ENCODE peak calls at places on chromosomes 6 and 20, in seven cellular contexts. One of them, this sample, is unnamed.
A peak's percentile ranks its signal among the peaks of the same experiment; 100 is the strongest.

GRCh38 chr6:103875221-103875620 is 984.5 kb downstream of the HACE1 start:
- DNase-seq in K562: no peak
- DNase-seq in aorta: no peak
- DNase-seq in NCI-H2171 treated with DMSO at 0.1 percent for 48 hours: no peak
- DNase-seq in GM12865: no peak
- DNase-seq in effector memory CD4-positive, alpha-beta T cell: no peak
- DNase-seq in HCEC 1CT: no peak
- DNase-seq in this sample: no peak

GRCh38 chr20:38237381-38237780 is 23.2 kb downstream of the KIAA1755 start:
- DNase-seq in K562: no peak
- DNase-seq in aorta: no peak
- DNase-seq in NCI-H2171 treated with DMSO at 0.1 percent for 48 hours: no peak
- DNase-seq in GM12865: no peak
- DNase-seq in effector memory CD4-positive, alpha-beta T cell: no peak
- DNase-seq in HCEC 1CT: no peak
- DNase-seq in this sample: no peak

GRCh38 chr20:41300383-41300782 is 17.1 kb downstream of the ZHX3 start:
- DNase-seq in K562: no peak
- DNase-seq in aorta: no peak
- DNase-seq in NCI-H2171 treated with DMSO at 0.1 percent for 48 hours: no peak
- DNase-seq in GM12865: no peak
- DNase-seq in effector memory CD4-positive, alpha-beta T cell: no peak
- DNase-seq in HCEC 1CT: no peak
- DNase-seq in this sample: no peak

GRCh38 chr6:42226251-42227143 is 8.8 kb upstream of the MRPS10 start:
- DNase-seq in K562: no peak
- DNase-seq in aorta: no peak
- DNase-seq in NCI-H2171 treated with DMSO at 0.1 percent for 48 hours: no peak
- DNase-seq in GM12865: no peak
- DNase-seq in effector memory CD4-positive, alpha-beta T cell: no peak
- DNase-seq in HCEC 1CT: peak; percentile 71
- DNase-seq in this sample: no peak

GRCh38 chr6:142756215-142756630 is 188.8 kb downstream of the HIVEP2 start:
- DNase-seq in K562: no peak
- DNase-seq in aorta: no peak
- DNase-seq in NCI-H2171 treated with DMSO at 0.1 percent for 48 hours: no peak
- DNase-seq in GM12865: no peak
- DNase-seq in effector memory CD4-positive, alpha-beta T cell: no peak
- DNase-seq in HCEC 1CT: peak; percentile 35
- DNase-seq in this sample: no peak

GRCh38 chr6:132812756-132813172 is 1.6 kb upstream of the RPS12 start:
- DNase-seq in K562: no peak
- DNase-seq in aorta: no peak
- DNase-seq in NCI-H2171 treated with DMSO at 0.1 percent for 48 hours: no peak
- DNase-seq in GM12865: no peak
- DNase-seq in effector memory CD4-positive, alpha-beta T cell: no peak
- DNase-seq in HCEC 1CT: peak; percentile 1
- DNase-seq in this sample: no peak

GRCh38 chr6:154469306-154469935 is 41.1 kb downstream of the CNKSR3 start:
- DNase-seq in K562: no peak
- DNase-seq in aorta: no peak
- DNase-seq in NCI-H2171 treated with DMSO at 0.1 percent for 48 hours: no peak
- DNase-seq in GM12865: no peak
- DNase-seq in effector memory CD4-positive, alpha-beta T cell: no peak
- DNase-seq in HCEC 1CT: no peak
- DNase-seq in this sample: no peak

GRCh38 chr20:44187763-44188709 is 1.0 kb upstream of the JPH2 start:
- DNase-seq in K562: no peak
- DNase-seq in aorta: peak; percentile 47
- DNase-seq in NCI-H2171 treated with DMSO at 0.1 percent for 48 hours: no peak
- DNase-seq in GM12865: peak; percentile 29
- DNase-seq in effector memory CD4-positive, alpha-beta T cell: no peak
- DNase-seq in HCEC 1CT: no peak
- DNase-seq in this sample: no peak

GRCh38 chr6:122081921-122082320 is 317.5 kb upstream of the HSF2 start:
- DNase-seq in K562: no peak
- DNase-seq in aorta: no peak
- DNase-seq in NCI-H2171 treated with DMSO at 0.1 percent for 48 hours: no peak
- DNase-seq in GM12865: no peak
- DNase-seq in effector memory CD4-positive, alpha-beta T cell: no peak
- DNase-seq in HCEC 1CT: no peak
- DNase-seq in this sample: no peak

GRCh38 chr20:51321343-51322163 is 221.0 kb downstream of the NFATC2 start:
- DNase-seq in K562: no peak
- DNase-seq in aorta: no peak
- DNase-seq in NCI-H2171 treated with DMSO at 0.1 percent for 48 hours: no peak
- DNase-seq in GM12865: no peak
- DNase-seq in effector memory CD4-positive, alpha-beta T cell: no peak
- DNase-seq in HCEC 1CT: no peak
- DNase-seq in this sample: no peak

GRCh38 chr20:49717693-49718092 is 4.0 kb upstream of the B4GALT5 start:
- DNase-seq in K562: no peak
- DNase-seq in aorta: no peak
- DNase-seq in NCI-H2171 treated with DMSO at 0.1 percent for 48 hours: peak; percentile 45
- DNase-seq in GM12865: no peak
- DNase-seq in effector memory CD4-positive, alpha-beta T cell: no peak
- DNase-seq in HCEC 1CT: no peak
- DNase-seq in this sample: no peak

GRCh38 chr20:25588491-25588890 is 3.2 kb upstream of the NINL start:
- DNase-seq in K562: no peak
- DNase-seq in aorta: no peak
- DNase-seq in NCI-H2171 treated with DMSO at 0.1 percent for 48 hours: no peak
- DNase-seq in GM12865: no peak
- DNase-seq in effector memory CD4-positive, alpha-beta T cell: no peak
- DNase-seq in HCEC 1CT: no peak
- DNase-seq in this sample: no peak

GRCh38 chr20:62899633-62900051 is 26.7 kb downstream of the DIDO1 start:
- DNase-seq in K562: no peak
- DNase-seq in aorta: no peak
- DNase-seq in NCI-H2171 treated with DMSO at 0.1 percent for 48 hours: peak; percentile 45
- DNase-seq in GM12865: no peak
- DNase-seq in effector memory CD4-positive, alpha-beta T cell: no peak
- DNase-seq in HCEC 1CT: no peak
- DNase-seq in this sample: no peak

GRCh38 chr6:133964052-133964451 is 11.0 kb downstream of the TBPL1 start:
- DNase-seq in K562: no peak
- DNase-seq in aorta: no peak
- DNase-seq in NCI-H2171 treated with DMSO at 0.1 percent for 48 hours: no peak
- DNase-seq in GM12865: peak; percentile 27
- DNase-seq in effector memory CD4-positive, alpha-beta T cell: no peak
- DNase-seq in HCEC 1CT: peak; percentile 95
- DNase-seq in this sample: no peak

GRCh38 chr6:108835218-108835850 is 12.9 kb upstream of the ARMC2 start:
- DNase-seq in K562: peak; percentile 80
- DNase-seq in aorta: peak; percentile 91
- DNase-seq in NCI-H2171 treated with DMSO at 0.1 percent for 48 hours: peak; percentile 73
- DNase-seq in GM12865: peak; percentile 86
- DNase-seq in effector memory CD4-positive, alpha-beta T cell: peak; percentile 65
- DNase-seq in HCEC 1CT: peak; percentile 70
- DNase-seq in this sample: peak; percentile 91

GRCh38 chr20:53831228-53831627 is 237.6 kb upstream of the ZNF217 start:
- DNase-seq in K562: no peak
- DNase-seq in aorta: no peak
- DNase-seq in NCI-H2171 treated with DMSO at 0.1 percent for 48 hours: no peak
- DNase-seq in GM12865: no peak
- DNase-seq in effector memory CD4-positive, alpha-beta T cell: no peak
- DNase-seq in HCEC 1CT: no peak
- DNase-seq in this sample: no peak

GRCh38 chr20:45470262-45470931 is 844 bp downstream of the WFDC2 start:
- DNase-seq in K562: no peak
- DNase-seq in aorta: peak; percentile 54
- DNase-seq in NCI-H2171 treated with DMSO at 0.1 percent for 48 hours: no peak
- DNase-seq in GM12865: peak; percentile 23
- DNase-seq in effector memory CD4-positive, alpha-beta T cell: no peak
- DNase-seq in HCEC 1CT: no peak
- DNase-seq in this sample: no peak

GRCh38 chr6:10837009-10837691 is 1.2 kb downstream of the MAK start:
- DNase-seq in K562: peak; percentile 61
- DNase-seq in aorta: peak; percentile 55
- DNase-seq in NCI-H2171 treated with DMSO at 0.1 percent for 48 hours: no peak
- DNase-seq in GM12865: no peak
- DNase-seq in effector memory CD4-positive, alpha-beta T cell: no peak
- DNase-seq in HCEC 1CT: peak; percentile 13
- DNase-seq in this sample: peak; percentile 36

GRCh38 chr6:117540670-117541069 is 58.2 kb downstream of the DCBLD1 start:
- DNase-seq in K562: no peak
- DNase-seq in aorta: no peak
- DNase-seq in NCI-H2171 treated with DMSO at 0.1 percent for 48 hours: no peak
- DNase-seq in GM12865: no peak
- DNase-seq in effector memory CD4-positive, alpha-beta T cell: no peak
- DNase-seq in HCEC 1CT: peak; percentile 25
- DNase-seq in this sample: no peak

GRCh38 chr20:14142964-14143627 is 147.8 kb downstream of the MACROD2 start:
- DNase-seq in K562: no peak
- DNase-seq in aorta: no peak
- DNase-seq in NCI-H2171 treated with DMSO at 0.1 percent for 48 hours: no peak
- DNase-seq in GM12865: no peak
- DNase-seq in effector memory CD4-positive, alpha-beta T cell: no peak
- DNase-seq in HCEC 1CT: no peak
- DNase-seq in this sample: no peak

GRCh38 chr6:107989166-107990094 is 31.4 kb upstream of the SEC63 start:
- DNase-seq in K562: no peak
- DNase-seq in aorta: no peak
- DNase-seq in NCI-H2171 treated with DMSO at 0.1 percent for 48 hours: no peak
- DNase-seq in GM12865: no peak
- DNase-seq in effector memory CD4-positive, alpha-beta T cell: no peak
- DNase-seq in HCEC 1CT: no peak
- DNase-seq in this sample: no peak